ENCODE peak calls at places on chromosomes 2 and 18, in six cellular contexts. U is fibroblast of the conjunctiva, J is G401, T is ACHN, B is OCI-M1, S is body of pancreas. Q is an unnamed sample.

GRCh38 chr18:46167971-46168370 is 63.8 kb downstream of the HAUS1 start:
- DNase-seq in B (peak), S (no peak), J (no peak), T (no peak), U (no peak), Q (no peak)

GRCh38 chr2:15242936-15243461 is 318.1 kb downstream of the NBAS start:
- DNase-seq in B (peak), T (no peak), S (no peak), J (no peak), U (no peak), Q (no peak)

GRCh38 chr2:240438810-240439697 is 3.6 kb downstream of the GPC1 start:
- DNase-seq in J (peak), B (no peak), T (no peak), U (no peak), S (peak), Q (peak)

GRCh38 chr2:113823729-113824595 is 65.9 kb upstream of the ACTR3 start:
- DNase-seq in J (no peak), B (no peak), S (no peak), T (no peak), U (no peak), Q (no peak)

GRCh38 chr2:229642371-229642770 is 72.0 kb downstream of the DNER start:
- DNase-seq in S (peak), B (no peak), T (no peak), J (no peak), U (no peak), Q (no peak)

GRCh38 chr18:52339891-52340371 is at the start of gene DCC:
- DNase-seq in J (peak), S (peak), B (peak), T (peak), U (no peak), Q (peak)

GRCh38 chr18:10035306-10035991 is 121.6 kb downstream of the VAPA start:
- DNase-seq in U (no peak), B (no peak), S (peak), J (no peak), T (peak), Q (no peak)

GRCh38 chr2:70833246-70833645 is 2.4 kb downstream of the CD207 start:
- DNase-seq in S (no peak), T (no peak), B (no peak), J (no peak), U (no peak), Q (no peak)

GRCh38 chr2:190720691-190721090 is 71.8 kb downstream of the NAB1 start:
- DNase-seq in B (no peak), T (no peak), U (no peak), S (no peak), J (no peak), Q (no peak)

GRCh38 chr2:38751847-38752410 is 768 bp upstream of the SRSF7 start:
- DNase-seq in S (no peak), J (no peak), U (no peak), T (peak), B (peak), Q (no peak)